ENCODE peak calls at places on chromosomes 1 and 21, in nine cellular contexts. W is foreskin keratinocyte; J is CD8-positive, alpha-beta T cell; S is H9; F is mucosa of descending colon; M is RWPE1; T is left lung; I is foreskin fibroblast; K is cardiac muscle cell. D is an unnamed sample.

GRCh38 chr1:58159424-58159810 is 387.1 kb downstream of the OMA1 start:
- DNase-seq in M (no peak), I (no peak), F (no peak), W (no peak), J (no peak), T (no peak), K (no peak), S (no peak), D (no peak)

GRCh38 chr1:236887081-236887480 is 92.0 kb downstream of the MTR start:
- DNase-seq in I (no peak), F (no peak), S (no peak), M (no peak), W (no peak), K (no peak), T (no peak), J (no peak), D (no peak)

GRCh38 chr1:186519981-186520380 is 59.1 kb upstream of the PDC start:
- DNase-seq in F (no peak), W (no peak), S (no peak), M (no peak), K (no peak), J (no peak), I (peak), T (no peak), D (no peak)

GRCh38 chr1:191240925-191241324 is 763.3 kb upstream of the BRINP3 start:
- DNase-seq in W (no peak), J (no peak), M (no peak), K (no peak), T (no peak), F (no peak), I (peak), S (no peak), D (no peak)

GRCh38 chr1:225500589-225501192 is 72.9 kb upstream of the LBR start:
- DNase-seq in W (no peak), M (no peak), J (no peak), S (no peak), I (no peak), T (no peak), K (no peak), F (no peak), D (no peak)

GRCh38 chr1:46300673-46301405 is 2.6 kb downstream of the LRRC41 start:
- DNase-seq in S (no peak), J (no peak), M (no peak), W (no peak), I (peak), F (no peak), K (peak), T (no peak), D (no peak)

GRCh38 chr21:32814528-32814927 is 43.0 kb upstream of the PAXBP1 start:
- DNase-seq in S (no peak), F (no peak), W (no peak), I (no peak), T (no peak), M (no peak), J (no peak), K (no peak), D (no peak)

GRCh38 chr1:185939142-185939541 is 205.0 kb downstream of the HMCN1 start:
- DNase-seq in W (no peak), K (no peak), S (no peak), J (no peak), F (no peak), M (no peak), T (no peak), I (no peak), D (no peak)

GRCh38 chr1:28718601-28719331 is 18.0 kb upstream of the YTHDF2 start:
- DNase-seq in J (no peak), I (peak), W (no peak), T (no peak), F (no peak), S (no peak), K (peak), M (no peak), D (no peak)

GRCh38 chr21:42837421-42838211 is 41.7 kb downstream of the WDR4 start:
- DNase-seq in K (no peak), T (no peak), F (no peak), I (no peak), M (no peak), S (no peak), J (peak), W (no peak), D (peak)

GRCh38 chr1:227465256-227465655 is 98.1 kb upstream of the ZNF678 start:
- DNase-seq in S (peak), F (no peak), K (no peak), T (no peak), I (no peak), J (no peak), W (no peak), M (no peak), D (no peak)
- TF ChIP-seq CTCF in S (peak), F (no peak), K (peak), T (no peak), I (no peak), J (no peak), W (peak), M (no peak), D (no peak)

GRCh38 chr1:23530750-23531651 is at the start of gene E2F2:
- DNase-seq in I (peak), K (peak), S (peak), F (peak), J (peak), T (peak), W (peak), M (peak), D (peak)
- TF ChIP-seq CTCF in I (no peak), K (peak), S (peak), F (no peak), J (no peak), T (no peak), W (peak), M (peak), D (peak)

DNA sequence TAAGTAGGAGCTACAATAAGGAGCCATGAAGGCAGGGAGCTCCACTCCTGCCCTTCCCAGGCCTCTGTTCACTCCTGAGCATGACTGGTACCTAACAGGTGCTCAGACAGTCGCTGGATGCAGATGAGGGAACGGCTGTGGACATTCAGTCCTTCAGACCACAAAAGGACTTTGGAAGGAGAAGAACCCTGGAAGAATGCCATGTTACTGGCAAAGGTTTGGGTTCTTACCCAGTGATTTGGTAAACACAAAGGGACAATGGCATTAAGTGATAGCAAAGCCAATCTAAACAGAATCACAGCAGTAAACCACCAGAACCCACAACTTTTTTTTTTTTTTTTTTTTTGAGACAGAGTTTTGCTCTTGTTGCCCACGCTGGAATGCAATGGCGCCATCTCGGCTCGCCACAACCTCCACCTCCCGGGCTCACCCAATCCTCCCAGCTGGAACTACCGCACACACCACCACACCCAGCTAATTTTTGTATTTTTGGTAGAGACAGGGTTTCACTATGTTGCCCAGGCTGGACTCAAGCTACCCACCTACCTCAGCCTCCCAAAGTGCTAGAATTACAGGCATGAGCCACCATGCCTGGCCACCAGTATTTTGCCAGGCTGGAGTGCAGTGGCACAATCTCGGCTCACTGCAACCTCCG is 7.5 kb upstream of the CBR3 start:
- DNase-seq in I (no peak), K (no peak), J (no peak), W (no peak), M (no peak), F (no peak), T (no peak), S (peak), D (no peak)
- TF ChIP-seq CTCF in I (no peak), K (no peak), J (no peak), W (no peak), M (no peak), F (no peak), T (no peak), S (no peak), D (no peak)

DNA sequence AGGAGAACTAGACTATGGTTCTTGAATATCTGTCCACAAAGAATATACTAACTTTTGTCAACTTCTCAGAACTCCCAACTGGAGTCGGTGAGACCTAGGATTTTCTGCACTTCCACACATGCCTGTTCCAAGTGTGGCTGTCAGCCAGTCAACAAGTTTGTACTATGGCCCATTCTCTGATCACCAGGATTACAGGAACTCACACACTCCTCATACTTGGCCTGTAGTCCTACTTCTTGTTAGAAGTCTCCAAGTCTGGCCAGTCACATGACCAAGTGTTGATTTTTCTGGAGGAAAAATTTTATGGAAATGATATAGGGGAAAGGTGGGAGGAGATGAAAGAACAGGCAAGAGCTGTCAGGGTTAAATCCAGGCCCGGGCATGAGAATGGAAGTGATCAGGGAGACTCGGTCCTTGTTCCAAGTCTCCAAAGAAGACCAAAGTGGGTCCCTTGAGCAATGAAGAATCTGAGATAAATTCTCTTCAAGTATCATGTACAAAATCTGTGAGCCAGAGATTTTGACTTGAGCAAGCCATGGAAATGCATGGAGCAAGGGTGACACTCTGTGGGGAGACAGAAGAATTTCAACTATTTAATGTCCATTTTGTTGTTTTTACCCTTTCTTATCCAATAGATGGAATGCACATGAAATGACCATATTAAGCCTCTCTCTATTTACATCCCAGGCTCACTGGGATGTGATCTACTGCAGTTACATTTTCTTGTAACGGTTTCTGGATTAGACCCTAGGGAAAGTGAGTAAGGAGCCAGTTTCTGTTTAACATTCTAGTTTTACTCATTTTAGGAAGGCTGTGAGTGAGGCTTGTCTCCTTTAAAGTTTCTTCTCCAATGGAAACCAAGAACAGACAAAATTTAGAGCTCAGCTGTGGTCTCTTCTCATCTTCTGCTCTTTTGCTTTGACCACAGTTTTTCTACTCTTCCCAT is 320.9 kb downstream of the ASTN1 start:
- DNase-seq in F (no peak), K (peak), S (no peak), W (no peak), M (peak), J (no peak), I (peak), T (no peak), D (peak)
- TF ChIP-seq CTCF in F (no peak), K (peak), S (peak), W (peak), M (no peak), J (no peak), I (peak), T (peak), D (peak)

GRCh38 chr1:156804572-156805243 is 11.9 kb downstream of the SH2D2A start:
- DNase-seq in F (no peak), M (no peak), W (no peak), I (peak), K (peak), S (no peak), T (no peak), J (no peak), D (no peak)

GRCh38 chr1:156804026-156804425 is 12.6 kb downstream of the SH2D2A start:
- DNase-seq in F (no peak), W (no peak), K (no peak), J (no peak), T (no peak), I (no peak), S (no peak), M (no peak), D (no peak)

GRCh38 chr1:156802421-156802820 is 14.2 kb downstream of the SH2D2A start:
- DNase-seq in I (no peak), W (no peak), T (no peak), S (no peak), J (no peak), F (no peak), M (no peak), K (no peak), D (no peak)

GRCh38 chr1:156803086-156803851 is 13.4 kb downstream of the SH2D2A start:
- DNase-seq in K (no peak), M (no peak), J (no peak), F (no peak), I (no peak), W (no peak), S (no peak), T (no peak), D (no peak)

DNA sequence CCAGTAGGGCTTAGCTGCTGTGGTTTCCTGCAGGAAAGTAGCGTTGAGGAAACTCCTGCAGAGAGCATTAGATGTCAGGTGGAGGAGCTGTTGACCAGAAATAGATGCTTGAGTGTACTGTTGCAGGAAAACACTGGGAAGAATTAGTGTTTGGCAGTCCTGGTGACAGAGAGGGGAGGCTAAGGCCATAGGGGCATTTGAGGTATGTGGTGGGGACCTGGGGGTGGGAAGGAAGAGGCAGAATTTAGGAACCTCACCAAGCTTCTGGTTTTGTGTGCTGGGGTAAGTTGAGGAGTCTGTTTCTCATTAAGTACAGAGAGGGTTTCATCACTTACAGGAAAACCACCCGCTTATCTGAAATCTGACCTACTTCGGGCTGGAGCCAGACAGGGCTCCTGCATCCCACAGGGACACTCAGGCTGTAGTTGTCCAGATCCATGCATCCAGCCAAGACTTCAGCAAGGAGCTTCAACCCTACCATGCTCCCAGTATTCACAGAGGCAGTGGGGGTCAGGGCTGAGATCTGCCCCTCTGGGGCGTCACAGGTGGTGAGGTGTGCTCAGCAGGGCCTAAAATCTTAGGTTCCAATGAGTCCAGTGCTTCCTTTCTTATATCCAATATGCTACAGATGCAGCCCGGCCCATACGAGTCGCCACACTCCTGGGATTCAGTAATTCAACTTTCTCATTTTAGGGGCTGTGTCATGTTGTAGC is 15.1 kb downstream of the SH2D2A start:
- DNase-seq in M (no peak), I (peak), W (no peak), K (peak), T (no peak), F (no peak), S (no peak), J (no peak), D (no peak)
- TF ChIP-seq CTCF in M (no peak), I (peak), W (peak), K (peak), T (no peak), F (no peak), S (no peak), J (no peak), D (no peak)

GRCh38 chr1:172532700-172533510 is at the start of gene SUCO:
- DNase-seq in J (peak), I (peak), F (peak), M (peak), T (peak), W (peak), S (peak), K (peak), D (peak)
- TF ChIP-seq CTCF in J (peak), I (no peak), F (no peak), M (no peak), T (no peak), W (peak), S (peak), K (peak), D (no peak)

DNA sequence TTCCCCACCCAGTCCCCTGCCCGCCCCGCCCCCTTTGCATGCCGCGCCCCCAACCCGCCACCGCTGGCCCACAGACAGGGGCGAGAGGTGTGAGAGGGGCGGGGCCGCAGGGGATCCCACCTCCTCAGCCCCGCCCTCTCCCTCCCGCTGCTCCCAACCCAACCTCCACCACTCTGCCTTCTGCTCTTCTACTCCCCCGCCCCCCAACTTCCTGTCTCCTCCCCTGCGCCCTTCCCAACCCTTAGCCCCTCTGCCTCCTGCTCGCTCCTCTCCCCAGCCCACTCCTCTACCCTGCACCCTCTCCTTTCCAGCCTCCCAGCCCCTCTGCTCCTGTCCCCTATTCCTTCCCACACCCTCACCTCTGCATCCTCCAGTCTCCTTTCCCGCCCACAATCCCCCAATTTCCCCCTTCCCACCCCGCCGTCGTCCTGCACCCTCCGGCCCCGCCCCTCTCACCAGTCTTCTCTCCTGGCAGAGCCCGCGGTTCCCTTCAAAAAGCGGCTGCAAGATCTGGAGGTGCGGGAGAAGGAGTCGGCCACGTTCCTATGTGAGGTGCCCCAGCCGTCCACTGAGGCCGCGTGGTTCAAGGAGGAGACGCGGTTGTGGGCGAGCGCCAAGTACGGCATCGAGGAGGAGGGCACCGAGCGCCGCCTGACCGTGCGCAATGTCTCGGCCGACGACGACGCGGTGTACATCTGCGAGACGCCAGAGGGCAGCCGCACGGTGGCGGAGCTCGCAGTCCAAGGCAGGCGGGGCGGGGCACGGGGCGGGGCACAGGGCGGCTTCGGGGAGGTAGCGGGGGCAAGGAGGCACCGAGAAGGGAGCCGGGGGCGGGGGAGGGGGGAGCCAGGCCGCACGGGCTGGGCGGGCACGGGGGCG is 5.4 kb downstream of the OBSCN start:
- DNase-seq in M (peak), W (peak), T (peak), I (peak), J (peak), S (peak), K (peak), F (peak), D (peak)
- TF ChIP-seq CTCF in M (peak), W (peak), T (peak), I (peak), J (peak), S (peak), K (peak), F (peak), D (peak)

GRCh38 chr1:230310381-230311163 is 115.6 kb downstream of the PGBD5 start:
- DNase-seq in M (peak), F (no peak), J (peak), I (peak), W (no peak), K (peak), T (peak), S (peak), D (peak)
- TF ChIP-seq CTCF in M (peak), F (peak), J (peak), I (peak), W (peak), K (peak), T (peak), S (peak), D (peak)

GRCh38 chr1:11650331-11650991 is 3.8 kb downstream of the FBXO2 start:
- DNase-seq in W (no peak), J (peak), S (peak), I (peak), K (peak), M (no peak), F (peak), T (peak), D (peak)
- TF ChIP-seq CTCF in W (peak), J (peak), S (peak), I (peak), K (peak), M (no peak), F (peak), T (peak), D (peak)